ENCODE peak calls at places on chromosomes 1 and 21, in five cellular contexts. Z, U, A, R and C are unnamed samples.

GRCh38 chr1:94792473-94792875 is 27.7 kb upstream of the SLC44A3 start:
- DNase-seq in U (peak), Z (no peak), A (no peak), R (peak), C (no peak)

GRCh38 chr1:111802984-111803383 is 47.3 kb downstream of the DDX20 start:
- DNase-seq in U (no peak), Z (no peak), A (no peak), R (no peak), C (no peak)

GRCh38 chr1:94539496-94539895 is 2.1 kb downstream of the F3 start:
- DNase-seq in Z (no peak), A (no peak), U (no peak), R (peak), C (no peak)

GRCh38 chr1:109689844-109690405 is 2.3 kb downstream of the GSTM1 start:
- DNase-seq in A (no peak), U (no peak), Z (no peak), R (no peak), C (no peak)

GRCh38 chr1:110544753-110545152 is 25.8 kb upstream of the KCNA10 start:
- DNase-seq in Z (no peak), U (no peak), A (no peak), R (no peak), C (no peak)

GRCh38 chr1:187491082-187491720 is 662.5 kb downstream of the PLA2G4A start:
- DNase-seq in Z (no peak), R (peak), U (peak), A (no peak), C (no peak)

GRCh38 chr1:30525980-30526651 is 197.3 kb downstream of the MATN1 start:
- DNase-seq in U (no peak), A (no peak), Z (no peak), R (peak), C (no peak)

GRCh38 chr1:111503585-111504060 is at the start of the genes ADORA3 and TMIGD3:
- DNase-seq in Z (no peak), U (no peak), A (no peak), R (no peak), C (peak)

GRCh38 chr1:25786887-25787286 is 13.1 kb upstream of the SELENON start:
- DNase-seq in Z (no peak), R (no peak), A (no peak), U (no peak), C (no peak)

GRCh38 chr1:87702455-87702854 is 373.8 kb downstream of the LMO4 start:
- DNase-seq in A (no peak), Z (no peak), R (no peak), U (no peak), C (no peak)

GRCh38 chr1:96834986-96835385 is 113.4 kb downstream of the PTBP2 start:
- DNase-seq in R (no peak), A (no peak), U (no peak), Z (no peak), C (no peak)

GRCh38 chr1:2784854-2785630 is 16.5 kb downstream of the TTC34 start:
- DNase-seq in A (no peak), R (no peak), U (no peak), Z (no peak), C (no peak)

GRCh38 chr1:229623225-229623624 is 2.7 kb downstream of the TAF5L start:
- DNase-seq in U (peak), A (no peak), Z (no peak), R (no peak), C (no peak)
- H2BK12ac ChIP-seq in U (no peak), A (no peak), Z (no peak), R (no peak), C (no peak)

GRCh38 chr1:246582301-246583055 is 16.2 kb downstream of the CNST start:
- DNase-seq in A (no peak), Z (no peak), U (no peak), R (no peak), C (no peak)
- H2BK12ac ChIP-seq in A (no peak), Z (no peak), U (no peak), R (no peak), C (no peak)

DNA sequence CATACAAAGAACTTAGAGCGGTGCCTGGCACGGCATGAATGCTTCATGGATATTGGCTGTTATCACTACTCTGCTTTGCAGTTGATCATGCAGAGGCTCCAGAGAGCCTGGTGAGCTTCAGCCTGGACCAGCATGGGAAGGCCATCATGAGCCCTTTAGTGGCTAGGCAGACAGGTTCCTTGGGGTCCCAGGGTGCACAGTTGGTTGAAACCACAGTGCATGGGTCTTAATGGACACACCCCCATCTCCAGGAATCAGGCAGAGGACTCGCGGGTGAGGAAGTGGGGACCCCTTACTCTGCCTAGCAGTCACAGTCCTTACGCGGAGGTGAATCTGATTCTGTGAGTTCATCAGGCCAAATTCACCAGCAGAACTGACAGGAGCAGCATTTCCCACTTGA is 1.1 kb downstream of the GJB5 start:
- DNase-seq in A (no peak), Z (no peak), U (no peak), R (no peak), C (no peak)
- H2BK12ac ChIP-seq in A (no peak), Z (no peak), U (no peak), R (no peak), C (no peak)

GRCh38 chr1:213619026-213619425 is 368.7 kb upstream of the PROX1 start:
- DNase-seq in R (no peak), U (peak), A (no peak), Z (no peak), C (no peak)
- H2BK12ac ChIP-seq in R (no peak), U (no peak), A (no peak), Z (no peak), C (no peak)

DNA sequence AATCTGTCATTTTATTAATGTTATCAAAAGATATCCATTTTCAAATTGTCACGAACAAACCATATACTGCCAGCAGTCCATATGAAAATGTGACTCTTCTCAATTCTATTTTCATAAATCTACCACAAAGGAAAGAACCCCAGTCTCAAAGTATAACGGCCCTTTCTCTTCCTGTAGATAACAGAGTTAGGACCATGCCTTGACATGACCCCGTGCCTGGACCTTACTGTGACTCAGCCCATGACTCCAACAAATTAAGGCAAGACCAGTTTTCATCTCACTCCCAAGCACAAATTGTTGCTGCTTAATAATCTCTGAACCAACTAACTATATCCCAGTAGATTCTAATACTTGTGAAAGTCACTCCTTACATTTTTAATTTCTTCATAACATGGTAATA is 124.4 kb upstream of the NFIA start:
- DNase-seq in Z (no peak), A (no peak), U (no peak), R (no peak), C (no peak)
- H2BK12ac ChIP-seq in Z (no peak), A (no peak), U (no peak), R (no peak), C (no peak)

GRCh38 chr21:21688877-21689276 is 690.7 kb downstream of the NCAM2 start:
- DNase-seq in R (peak), U (peak), A (peak), Z (peak), C (peak)

DNA sequence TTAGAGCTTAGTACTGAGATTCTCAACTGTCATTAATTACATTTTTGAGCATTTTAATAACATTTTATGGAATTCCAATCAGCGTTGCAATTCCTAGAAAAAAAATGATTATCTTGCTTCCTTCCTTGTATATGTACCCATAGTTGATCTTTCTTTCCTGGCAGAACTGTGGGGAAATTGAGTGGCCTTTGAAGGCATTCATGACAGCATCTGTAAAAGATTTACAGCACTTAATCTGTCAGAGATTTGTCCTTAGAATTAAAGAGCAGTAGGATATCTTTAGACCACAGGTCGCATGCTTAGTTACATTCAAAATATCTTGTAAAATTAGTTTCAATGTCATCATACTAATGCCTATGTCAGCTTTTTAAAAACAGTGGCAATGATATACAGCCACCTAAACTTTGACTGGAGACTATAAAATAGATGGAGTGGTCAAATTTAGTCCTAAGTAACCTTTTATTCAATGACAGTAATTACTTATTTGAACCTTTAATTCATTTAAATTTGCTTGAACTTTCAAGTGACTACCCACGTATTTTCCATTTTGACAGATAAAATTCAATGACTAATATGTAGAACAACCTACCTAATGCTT is 692.0 kb downstream of the NCAM2 start:
- DNase-seq in R (no peak), Z (no peak), A (no peak), U (no peak), C (no peak)
- H2BK12ac ChIP-seq in R (no peak), Z (no peak), A (no peak), U (no peak), C (no peak)

GRCh38 chr1:101183388-101183699 is 53.5 kb upstream of the S1PR1 start:
- DNase-seq in U (no peak), R (no peak), A (no peak), Z (no peak), C (no peak)
- H2BK12ac ChIP-seq in U (no peak), R (no peak), A (no peak), Z (no peak), C (no peak)

GRCh38 chr1:6775644-6776043 is 9.6 kb upstream of the CAMTA1 start:
- DNase-seq in U (no peak), R (no peak), A (no peak), Z (no peak), C (no peak)

GRCh38 chr1:6777813-6778212 is 7.4 kb upstream of the CAMTA1 start:
- DNase-seq in R (no peak), Z (no peak), U (no peak), A (no peak), C (no peak)

GRCh38 chr1:6779089-6779805 is 6.0 kb upstream of the CAMTA1 start:
- DNase-seq in R (no peak), Z (no peak), A (no peak), U (no peak), C (no peak)

GRCh38 chr1:6776389-6776788 is 8.9 kb upstream of the CAMTA1 start:
- DNase-seq in U (no peak), Z (no peak), A (no peak), R (no peak), C (no peak)

DNA sequence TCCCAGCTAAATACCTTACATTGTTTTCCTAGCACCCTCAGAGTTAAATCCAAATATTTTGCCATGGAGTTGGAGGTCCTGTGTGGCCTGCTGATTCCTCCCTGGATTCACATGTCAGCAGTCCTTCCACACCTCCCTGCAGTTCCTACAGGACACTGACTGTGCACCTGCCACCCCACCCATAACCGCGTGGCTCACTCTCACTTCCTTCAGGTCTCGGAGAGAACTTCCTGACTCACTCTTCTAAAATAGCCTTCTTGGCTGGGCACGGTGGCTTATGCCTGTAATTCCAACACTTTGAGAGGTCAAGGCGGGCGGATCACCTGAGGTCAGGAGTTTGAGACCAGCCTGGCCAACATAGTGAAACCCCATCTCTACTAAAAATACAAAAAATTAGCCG is 8.4 kb upstream of the CAMTA1 start:
- DNase-seq in A (no peak), Z (no peak), R (no peak), U (peak), C (no peak)
- H2BK12ac ChIP-seq in A (no peak), Z (no peak), R (no peak), U (no peak), C (no peak)